ENCODE peak calls at places on chromosome 4, in seven cellular contexts. M, B, V, F, I, C and X are unnamed samples.

GRCh38 chr4:26161030-26161824 is 159.6 kb upstream of the RBPJ start:
- DNase-seq in M (no peak), B (peak; percentile 66), V (no peak), F (no peak), I (no peak), C (no peak), X (peak; percentile 50)

GRCh38 chr4:138696771-138697170 is 318.8 kb upstream of the NOCT start:
- DNase-seq in M (peak; percentile 71), B (peak; percentile 34), V (peak; percentile 18), F (no peak), I (no peak), C (no peak), X (no peak)

GRCh38 chr4:121034010-121034409 is 38.3 kb downstream of the NDNF start:
- DNase-seq in M (no peak), B (no peak), V (peak; percentile 46), F (no peak), I (no peak), C (no peak), X (no peak)

GRCh38 chr4:17437396-17437795 is 74.5 kb downstream of the QDPR start:
- DNase-seq in M (no peak), B (no peak), V (no peak), F (no peak), I (no peak), C (no peak), X (no peak)

GRCh38 chr4:79852305-79852730 is 220.7 kb downstream of the ANTXR2 start:
- DNase-seq in M (peak; percentile 81), B (peak; percentile 86), V (peak; percentile 90), F (no peak), I (no peak), C (no peak), X (peak; percentile 32)

GRCh38 chr4:118099106-118099505 is 64.8 kb downstream of the NDST3 start:
- DNase-seq in M (no peak), B (no peak), V (no peak), F (no peak), I (no peak), C (peak; percentile 25), X (no peak)

GRCh38 chr4:7677799-7678301 is 243.1 kb upstream of the PSAPL1 start:
- DNase-seq in M (no peak), B (no peak), V (no peak), F (no peak), I (no peak), C (no peak), X (no peak)

GRCh38 chr4:152825336-152825735 is 45.6 kb downstream of the ARFIP1 start:
- DNase-seq in M (no peak), B (no peak), V (no peak), F (no peak), I (no peak), C (no peak), X (no peak)

GRCh38 chr4:20625460-20625859 is 74.8 kb upstream of the PACRGL start:
- DNase-seq in M (no peak), B (no peak), V (no peak), F (no peak), I (no peak), C (no peak), X (no peak)

GRCh38 chr4:147078875-147079658 is 133.4 kb upstream of the TTC29 start:
- DNase-seq in M (no peak), B (no peak), V (no peak), F (no peak), I (no peak), C (no peak), X (no peak)

GRCh38 chr4:125365731-125366130 is 51.0 kb downstream of the FAT4 start:
- DNase-seq in M (no peak), B (no peak), V (no peak), F (no peak), I (no peak), C (no peak), X (no peak)

GRCh38 chr4:143742834-143743233 is 42.4 kb upstream of the FREM3 start:
- DNase-seq in M (no peak), B (no peak), V (no peak), F (no peak), I (no peak), C (no peak), X (no peak)

GRCh38 chr4:143745874-143746273 is 45.4 kb upstream of the FREM3 start:
- DNase-seq in M (no peak), B (no peak), V (no peak), F (no peak), I (no peak), C (no peak), X (no peak)

GRCh38 chr4:143743591-143743990 is 43.1 kb upstream of the FREM3 start:
- DNase-seq in M (no peak), B (no peak), V (no peak), F (no peak), I (no peak), C (no peak), X (no peak)
- H2BK120ac ChIP-seq in M (no peak overlapping the region), B (no peak overlapping the region), V (no peak overlapping the region), F (no peak overlapping the region), I (no peak overlapping the region), C (no peak overlapping the region), X (no peak overlapping the region)

GRCh38 chr4:84237008-84237407 is 262.1 kb downstream of the NKX6-1 start:
- DNase-seq in M (no peak), B (no peak), V (no peak), F (no peak), I (no peak), C (no peak), X (no peak)

GRCh38 chr4:84235545-84235944 is 263.5 kb downstream of the NKX6-1 start:
- DNase-seq in M (no peak), B (no peak), V (no peak), F (no peak), I (no peak), C (no peak), X (no peak)

GRCh38 chr4:84235131-84235530 is 264.0 kb downstream of the NKX6-1 start:
- DNase-seq in M (no peak), B (no peak), V (no peak), F (no peak), I (no peak), C (no peak), X (no peak)

GRCh38 chr4:84239278-84239845 is 259.7 kb downstream of the NKX6-1 start:
- DNase-seq in M (no peak), B (peak; percentile 19), V (no peak), F (no peak), I (no peak), C (peak; percentile 61), X (peak; percentile 31)

DNA sequence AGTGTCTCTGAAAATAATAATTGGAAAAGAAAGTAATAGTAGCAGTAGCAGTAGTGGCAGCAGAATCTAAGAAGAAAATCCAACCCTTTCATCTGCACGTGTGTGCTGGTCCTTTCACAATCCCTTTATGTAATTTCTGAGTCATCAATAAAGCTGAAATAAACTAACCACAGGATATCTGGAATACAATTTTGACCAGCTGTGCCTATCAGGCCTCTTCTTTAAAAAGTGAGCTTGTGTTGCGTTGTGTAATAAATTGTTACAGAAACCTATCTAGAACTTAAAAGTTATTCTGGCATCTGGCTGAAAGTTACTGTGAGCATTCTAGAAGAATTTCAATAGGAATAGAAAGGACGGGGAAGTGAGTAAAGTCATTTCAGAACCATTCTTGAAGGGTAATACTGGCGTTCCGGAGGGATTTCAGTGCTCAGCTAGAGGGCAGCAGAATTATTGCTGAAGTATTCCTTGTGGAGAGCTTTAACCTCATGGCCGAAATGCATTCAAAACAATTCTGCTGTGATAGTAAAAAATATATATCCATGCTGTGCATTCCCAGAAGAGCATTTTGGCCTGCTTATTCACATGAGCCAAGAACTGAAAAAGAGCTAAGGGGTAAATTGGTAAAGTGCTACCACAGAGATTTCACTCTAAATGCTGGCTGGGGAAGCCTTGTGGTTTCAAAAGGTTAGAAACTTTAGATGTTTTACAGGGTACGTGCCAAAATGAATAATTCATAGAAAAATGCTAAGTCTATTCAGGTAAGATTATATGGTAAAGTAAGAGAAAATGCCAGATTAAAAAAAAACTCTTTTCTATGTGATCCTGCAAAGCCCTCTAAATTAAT is 260.6 kb downstream of the NKX6-1 start:
- DNase-seq in M (peak; percentile 21), B (no peak), V (no peak), F (no peak), I (no peak), C (no peak), X (no peak)
- H3K23ac ChIP-seq in M (no peak overlapping the region), B (no peak overlapping the region), V (no peak overlapping the region), F (no peak overlapping the region), I (no peak overlapping the region), C (no peak overlapping the region), X (no peak overlapping the region)

GRCh38 chr4:119131160-119131559 is 4.5 kb upstream of the MYOZ2 start:
- DNase-seq in M (no peak), B (no peak), V (no peak), F (no peak), I (no peak), C (no peak), X (no peak)

GRCh38 chr4:119128125-119128524 is 7.5 kb upstream of the MYOZ2 start:
- DNase-seq in M (no peak), B (no peak), V (no peak), F (no peak), I (no peak), C (no peak), X (no peak)

GRCh38 chr4:119135721-119136121 is at the start of gene MYOZ2:
- DNase-seq in M (peak; percentile 23), B (no peak), V (peak; percentile 41), F (no peak), I (no peak), C (no peak), X (no peak)

GRCh38 chr4:119132306-119132705 is 3.3 kb upstream of the MYOZ2 start:
- DNase-seq in M (peak; percentile 28), B (no peak), V (no peak), F (no peak), I (no peak), C (no peak), X (no peak)

DNA sequence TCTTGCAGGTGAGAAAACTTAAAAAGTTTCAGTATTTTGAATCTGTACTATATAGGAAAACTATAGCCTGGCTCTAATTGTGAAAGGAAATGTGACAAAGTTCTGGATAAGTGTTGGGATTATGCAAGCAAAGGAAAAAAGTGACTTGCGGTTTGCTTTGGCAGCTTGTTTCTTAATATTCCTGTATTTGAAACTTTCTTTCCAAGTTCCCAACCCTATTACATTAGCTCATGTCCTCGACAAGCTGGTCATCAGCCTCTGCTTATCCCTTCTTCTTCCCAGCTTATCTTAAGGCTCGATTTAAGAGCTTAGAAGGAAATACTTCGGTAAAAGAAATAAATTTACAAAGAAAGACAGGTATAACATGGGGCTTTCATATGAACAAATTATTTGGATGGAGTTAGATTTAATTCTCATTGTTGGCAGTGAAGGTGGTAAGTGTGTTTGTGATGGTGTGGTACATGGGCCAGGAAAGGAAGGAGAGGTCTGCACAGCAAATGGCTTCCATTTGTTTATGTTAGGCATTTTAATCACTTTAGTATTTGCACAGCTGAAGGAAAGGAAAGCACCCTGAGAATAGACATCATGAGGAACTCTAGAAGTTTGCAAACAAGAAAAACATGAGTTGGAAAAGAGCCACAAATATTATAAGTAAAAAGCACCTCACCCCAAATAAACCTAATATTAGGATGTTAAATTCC is 5.1 kb upstream of the MYOZ2 start:
- DNase-seq in M (peak; percentile 59), B (no peak), V (peak; percentile 40), F (no peak), I (no peak), C (no peak), X (no peak)
- H3K27ac ChIP-seq in M (no peak overlapping the region), B (no peak overlapping the region), V (no peak overlapping the region), F (no peak overlapping the region), I (no peak overlapping the region), C (no peak overlapping the region), X (no peak overlapping the region)

DNA sequence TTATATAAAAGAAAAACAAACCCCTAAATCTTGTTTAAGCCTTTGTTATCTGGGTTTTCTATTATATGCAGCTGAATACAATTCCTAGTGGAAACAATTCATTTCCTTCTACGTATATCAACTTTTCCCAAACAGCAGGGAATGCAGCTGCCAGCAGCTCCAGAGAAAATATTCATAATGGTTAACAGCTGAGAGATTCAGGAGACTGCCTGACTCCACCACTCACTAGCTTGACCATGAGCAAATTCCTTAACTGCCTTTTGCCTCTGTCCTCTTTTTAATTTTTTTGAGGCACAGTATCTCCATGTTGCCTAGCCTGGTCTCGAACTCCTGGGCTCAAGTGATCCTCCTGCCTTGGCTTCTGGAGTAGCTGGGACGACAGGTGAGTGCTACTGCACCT is 146.2 kb downstream of the SPATA18 start:
- DNase-seq in M (no peak), B (no peak), V (no peak), F (no peak), I (no peak), C (no peak), X (no peak)
- H2BK120ac ChIP-seq in M (no peak overlapping the region), B (no peak overlapping the region), V (no peak overlapping the region), F (no peak overlapping the region), I (no peak overlapping the region), C (no peak overlapping the region), X (no peak overlapping the region)